ENCODE peak calls at places on chromosomes 1 and 21, in six cellular contexts. One of them, this sample, is unnamed.

GRCh38 chr1:228875741-228876140 is 140.5 kb downstream of the RHOU start:
- DNase-seq in fibroblast of pulmonary artery: peak; percentile 36
- DNase-seq in Peyer's patch: no peak
- DNase-seq in foreskin fibroblast: no peak
- DNase-seq in GM12865: no peak
- DNase-seq in BJ: no peak
- DNase-seq in this sample: no peak

GRCh38 chr1:237794071-237794470 is 96.7 kb downstream of the ZP4 start:
- DNase-seq in fibroblast of pulmonary artery: peak; percentile 16
- DNase-seq in Peyer's patch: no peak
- DNase-seq in foreskin fibroblast: no peak
- DNase-seq in GM12865: no peak
- DNase-seq in BJ: no peak
- DNase-seq in this sample: no peak

GRCh38 chr1:54191525-54191924 is 8.3 kb downstream of the CYB5RL start:
- DNase-seq in fibroblast of pulmonary artery: no peak
- DNase-seq in Peyer's patch: no peak
- DNase-seq in foreskin fibroblast: no peak
- DNase-seq in GM12865: no peak
- DNase-seq in BJ: no peak
- DNase-seq in this sample: no peak

GRCh38 chr21:45887788-45888187 is 93.8 kb upstream of the COL6A1 start:
- DNase-seq in fibroblast of pulmonary artery: no peak
- DNase-seq in Peyer's patch: no peak
- DNase-seq in foreskin fibroblast: no peak
- DNase-seq in GM12865: no peak
- DNase-seq in BJ: no peak
- DNase-seq in this sample: no peak

GRCh38 chr1:240511789-240512188 is 100.2 kb downstream of the GREM2 start:
- DNase-seq in fibroblast of pulmonary artery: no peak
- DNase-seq in Peyer's patch: no peak
- DNase-seq in foreskin fibroblast: no peak
- DNase-seq in GM12865: no peak
- DNase-seq in BJ: no peak
- DNase-seq in this sample: no peak

GRCh38 chr1:207007352-207008033 is 25.1 kb downstream of the C1orf116 start:
- DNase-seq in fibroblast of pulmonary artery: peak; percentile 98
- DNase-seq in Peyer's patch: no peak
- DNase-seq in foreskin fibroblast: peak; percentile 90
- DNase-seq in GM12865: no peak
- DNase-seq in BJ: peak; percentile 85
- DNase-seq in this sample: peak; percentile 88

GRCh38 chr1:20361805-20362381 is 71.2 kb downstream of the VWA5B1 start:
- DNase-seq in fibroblast of pulmonary artery: peak; percentile 54
- DNase-seq in Peyer's patch: peak; percentile 73
- DNase-seq in foreskin fibroblast: peak; percentile 81
- DNase-seq in GM12865: no peak
- DNase-seq in BJ: no peak
- DNase-seq in this sample: no peak

GRCh38 chr1:232528472-232529089 is 101.4 kb downstream of the SIPA1L2 start:
- DNase-seq in fibroblast of pulmonary artery: no peak
- DNase-seq in Peyer's patch: no peak
- DNase-seq in foreskin fibroblast: no peak
- DNase-seq in GM12865: no peak
- DNase-seq in BJ: no peak
- DNase-seq in this sample: no peak

GRCh38 chr1:21302747-21303715 is 12.8 kb upstream of the ECE1 start:
- DNase-seq in fibroblast of pulmonary artery: peak; percentile 87
- DNase-seq in Peyer's patch: peak; percentile 75
- DNase-seq in foreskin fibroblast: peak; percentile 95
- DNase-seq in GM12865: no peak
- DNase-seq in BJ: peak; percentile 88
- DNase-seq in this sample: peak; percentile 67

GRCh38 chr21:28334407-28334806 is 658.3 kb downstream of the LTN1 start:
- DNase-seq in fibroblast of pulmonary artery: no peak
- DNase-seq in Peyer's patch: no peak
- DNase-seq in foreskin fibroblast: no peak
- DNase-seq in GM12865: peak; percentile 45
- DNase-seq in BJ: no peak
- DNase-seq in this sample: no peak

GRCh38 chr1:171941920-171942319 is 100.6 kb downstream of the DNM3 start:
- DNase-seq in fibroblast of pulmonary artery: no peak
- DNase-seq in Peyer's patch: no peak
- DNase-seq in foreskin fibroblast: no peak
- DNase-seq in GM12865: no peak
- DNase-seq in BJ: no peak
- DNase-seq in this sample: no peak

GRCh38 chr1:56506314-56506743 is 73.0 kb downstream of the PLPP3 start:
- DNase-seq in fibroblast of pulmonary artery: no peak
- DNase-seq in Peyer's patch: peak; percentile 75
- DNase-seq in foreskin fibroblast: no peak
- DNase-seq in GM12865: no peak
- DNase-seq in BJ: no peak
- DNase-seq in this sample: no peak

GRCh38 chr1:76723949-76724348 is 143.3 kb upstream of the ST6GALNAC5 start:
- DNase-seq in fibroblast of pulmonary artery: no peak
- DNase-seq in Peyer's patch: no peak
- DNase-seq in foreskin fibroblast: no peak
- DNase-seq in GM12865: no peak
- DNase-seq in BJ: no peak
- DNase-seq in this sample: no peak

GRCh38 chr1:15075812-15076211 is 77.7 kb upstream of the TMEM51 start:
- DNase-seq in fibroblast of pulmonary artery: no peak
- DNase-seq in Peyer's patch: no peak
- DNase-seq in foreskin fibroblast: no peak
- DNase-seq in GM12865: no peak
- DNase-seq in BJ: no peak
- DNase-seq in this sample: no peak

GRCh38 chr1:226986496-226987178 is 46.5 kb downstream of the COQ8A start:
- DNase-seq in fibroblast of pulmonary artery: no peak
- DNase-seq in Peyer's patch: no peak
- DNase-seq in foreskin fibroblast: no peak
- DNase-seq in GM12865: no peak
- DNase-seq in BJ: no peak
- DNase-seq in this sample: no peak

GRCh38 chr1:180167721-180168467 is 13.2 kb downstream of the QSOX1 start:
- DNase-seq in fibroblast of pulmonary artery: no peak
- DNase-seq in Peyer's patch: peak; percentile 93
- DNase-seq in foreskin fibroblast: peak; percentile 36
- DNase-seq in GM12865: no peak
- DNase-seq in BJ: no peak
- DNase-seq in this sample: no peak

GRCh38 chr1:145778146-145778540 is 45.8 kb downstream of the RNF115 start:
- DNase-seq in fibroblast of pulmonary artery: no peak
- DNase-seq in Peyer's patch: no peak
- DNase-seq in foreskin fibroblast: peak; percentile 20
- DNase-seq in GM12865: no peak
- DNase-seq in BJ: no peak
- DNase-seq in this sample: no peak

DNA sequence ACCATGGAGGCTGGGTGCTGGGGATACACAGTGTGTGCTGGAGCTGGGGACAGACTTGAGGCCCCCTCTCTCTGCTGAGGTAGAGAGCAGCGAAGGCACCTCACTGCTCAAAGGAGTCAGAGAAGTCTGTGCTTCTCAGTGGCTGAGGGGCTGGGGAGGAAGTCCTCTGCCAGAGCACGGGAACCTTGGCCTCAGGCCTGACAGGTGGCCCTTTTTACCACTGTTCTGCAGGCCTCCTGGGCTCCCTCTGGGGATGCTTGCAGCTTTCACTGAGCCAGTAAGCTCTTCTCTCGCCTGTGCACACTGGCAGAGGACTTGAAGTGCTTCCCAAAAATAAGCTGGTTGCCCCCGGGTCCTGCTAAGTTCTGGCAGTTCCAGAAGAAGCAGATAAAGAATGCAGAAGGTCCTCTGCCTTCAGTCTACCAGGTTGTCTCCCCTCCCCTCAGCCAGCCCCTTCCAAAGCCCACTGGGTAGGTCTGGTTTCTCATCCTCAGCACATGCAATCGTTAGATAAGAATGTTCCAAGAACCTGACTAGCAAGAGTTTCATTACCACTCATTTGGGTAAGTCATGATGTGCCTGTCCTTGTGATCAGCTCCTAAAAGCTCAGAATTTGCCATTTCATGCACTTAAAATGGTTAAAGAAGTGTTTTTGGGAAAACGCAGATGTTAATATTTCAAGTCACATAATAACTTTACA is 53.9 kb downstream of the TENT5C start:
- DNase-seq in fibroblast of pulmonary artery: no peak
- DNase-seq in Peyer's patch: no peak
- DNase-seq in foreskin fibroblast: no peak
- DNase-seq in GM12865: peak; percentile 70
- DNase-seq in BJ: no peak
- DNase-seq in this sample: no peak
- H3K4me3 ChIP-seq in fibroblast of pulmonary artery: no peak overlapping the region
- H3K4me3 ChIP-seq in Peyer's patch: no peak overlapping the region
- H3K4me3 ChIP-seq in foreskin fibroblast: no peak overlapping the region
- H3K4me3 ChIP-seq in GM12865: no peak overlapping the region
- H3K4me3 ChIP-seq in BJ: no peak overlapping the region
- H3K4me3 ChIP-seq in this sample: no peak overlapping the region

DNA sequence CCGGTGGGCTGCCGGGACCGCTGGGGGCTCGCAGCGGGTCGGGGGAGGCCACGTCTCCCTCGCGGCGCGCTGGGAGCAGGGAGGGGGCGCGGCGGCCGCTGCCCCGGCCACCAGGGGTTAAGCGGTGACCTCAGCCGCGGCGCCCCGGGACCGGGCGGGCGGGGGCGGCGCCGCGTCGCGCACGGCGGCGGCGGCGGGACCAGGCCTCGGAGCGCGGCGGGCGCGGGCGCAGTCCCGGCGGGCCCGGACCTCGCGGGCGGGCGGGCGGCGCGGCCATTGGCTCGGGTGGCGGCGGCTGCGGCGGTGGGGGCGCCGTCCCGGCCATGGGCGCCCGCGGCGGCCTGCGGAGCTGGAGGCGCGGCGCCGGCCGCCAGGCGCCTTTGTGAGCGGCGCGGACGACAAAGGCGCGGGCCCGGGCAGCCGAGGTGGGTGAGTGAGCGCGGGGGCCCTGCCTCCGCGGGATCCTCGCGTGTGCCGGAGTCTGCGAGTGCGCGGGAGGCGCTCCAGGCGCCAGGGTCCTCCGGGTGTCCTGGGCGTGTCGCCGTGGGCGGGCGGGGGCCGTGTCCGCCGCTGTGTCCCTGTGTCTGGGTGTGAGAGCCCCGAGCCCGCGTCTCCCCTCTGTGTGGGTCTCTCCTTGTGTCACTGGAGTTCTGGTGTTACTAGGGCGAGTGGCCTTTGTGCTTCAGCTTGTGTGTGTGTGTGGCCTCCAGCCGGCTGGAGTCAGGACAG is at the start of gene ARHGEF10L:
- DNase-seq in fibroblast of pulmonary artery: no peak
- DNase-seq in Peyer's patch: peak; percentile 67
- DNase-seq in foreskin fibroblast: peak; percentile 57
- DNase-seq in GM12865: no peak
- DNase-seq in BJ: no peak
- DNase-seq in this sample: no peak
- TF ChIP-seq CTCF in fibroblast of pulmonary artery: no peak
- TF ChIP-seq CTCF in Peyer's patch: no peak
- TF ChIP-seq CTCF in foreskin fibroblast: no peak
- TF ChIP-seq CTCF in GM12865: no peak
- TF ChIP-seq CTCF in BJ: no peak
- TF ChIP-seq CTCF in this sample: no peak

DNA sequence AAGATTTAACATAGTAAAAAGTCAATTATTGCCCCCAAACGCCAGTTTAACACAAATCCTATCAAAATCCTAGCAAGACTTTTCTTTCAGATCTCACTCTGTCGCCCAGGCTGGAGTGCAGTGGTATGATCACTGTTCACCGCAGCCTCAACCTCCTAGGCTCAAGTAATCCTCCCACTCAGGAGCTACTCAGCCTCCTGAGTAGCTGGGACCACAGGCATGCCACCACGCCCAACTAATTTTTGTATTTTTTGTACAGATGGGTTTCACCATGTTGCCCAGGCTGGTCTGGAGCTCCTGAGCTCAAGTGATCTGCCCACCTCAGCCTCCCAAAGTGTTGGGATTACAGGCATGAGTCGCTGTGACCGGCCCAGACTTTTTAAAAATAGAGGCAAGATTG is 4.8 kb downstream of the SNIP1 start:
- DNase-seq in fibroblast of pulmonary artery: no peak
- DNase-seq in Peyer's patch: no peak
- DNase-seq in foreskin fibroblast: no peak
- DNase-seq in GM12865: no peak
- DNase-seq in BJ: no peak
- DNase-seq in this sample: no peak
- H3K4me3 ChIP-seq in fibroblast of pulmonary artery: no peak overlapping the region
- H3K4me3 ChIP-seq in Peyer's patch: no peak overlapping the region
- H3K4me3 ChIP-seq in foreskin fibroblast: no peak overlapping the region
- H3K4me3 ChIP-seq in GM12865: no peak overlapping the region
- H3K4me3 ChIP-seq in BJ: no peak overlapping the region
- H3K4me3 ChIP-seq in this sample: no peak overlapping the region

GRCh38 chr1:51139474-51139873 is 37.4 kb downstream of the C1orf185 start:
- DNase-seq in fibroblast of pulmonary artery: peak; percentile 6
- DNase-seq in Peyer's patch: no peak
- DNase-seq in foreskin fibroblast: peak; percentile 4
- DNase-seq in GM12865: no peak
- DNase-seq in BJ: no peak
- DNase-seq in this sample: no peak
- TF ChIP-seq CTCF in fibroblast of pulmonary artery: peak; percentile 14
- TF ChIP-seq CTCF in Peyer's patch: no peak
- TF ChIP-seq CTCF in foreskin fibroblast: no peak
- TF ChIP-seq CTCF in GM12865: no peak
- TF ChIP-seq CTCF in BJ: peak; percentile 10
- TF ChIP-seq CTCF in this sample: no peak

This sample was measured in AG09309.